ENCODE peak calls at places on chromosomes 12 and 14, in four cellular contexts. Y is GM23248, C is neural progenitor cell, P is H1. Z is an unnamed sample.

GRCh38 chr14:77208266-77208978 is 26.8 kb downstream of the TMEM63C start:
- DNase-seq in C (peak; percentile 92), P (peak; percentile 91), Y (peak; percentile 79), Z (peak; percentile 21)

GRCh38 chr12:33825442-33825841 is 196.9 kb upstream of the ALG10 start:
- DNase-seq in C (no peak), P (no peak), Y (no peak), Z (peak; percentile 52)

GRCh38 chr12:49882248-49882850 is 21.4 kb downstream of the FAIM2 start:
- DNase-seq in C (peak; percentile 87), Y (no peak), P (no peak), Z (no peak)

GRCh38 chr14:37587881-37588666 is 7.0 kb downstream of the FOXA1 start:
- DNase-seq in C (peak; percentile 87), P (peak; percentile 82), Y (peak; percentile 26), Z (no peak)

GRCh38 chr12:102965281-102966155 is 8.0 kb downstream of the ASCL1 start:
- DNase-seq in Y (no peak), C (peak; percentile 48), P (peak; percentile 55), Z (no peak)

GRCh38 chr12:102528111-102528510 is 47.7 kb upstream of the IGF1 start:
- DNase-seq in P (no peak), Y (peak; percentile 77), C (no peak), Z (no peak)

GRCh38 chr12:41188841-41189394 is 798 bp downstream of the PDZRN4 start:
- DNase-seq in P (peak; percentile 57), Y (no peak), C (no peak), Z (no peak)

GRCh38 chr12:92827836-92828431 is 101.2 kb downstream of the EEA1 start:
- DNase-seq in C (peak; percentile 36), P (no peak), Y (peak; percentile 70), Z (peak; percentile 25)

GRCh38 chr14:22547309-22547947 is 41.6 kb downstream of the DAD1 start:
- DNase-seq in P (no peak), Y (peak; percentile 29), C (no peak), Z (peak; percentile 80)

GRCh38 chr14:26218858-26219257 is 379.0 kb downstream of the NOVA1 start:
- DNase-seq in C (no peak), P (no peak), Y (no peak), Z (no peak)

GRCh38 chr14:54784657-54785056 is 118.0 kb downstream of the GCH1 start:
- DNase-seq in C (no peak), Y (no peak), P (no peak), Z (no peak)

GRCh38 chr14:104800600-104801283 is at the start of gene ZBTB42:
- DNase-seq in C (peak; percentile 69), P (peak; percentile 74), Y (peak; percentile 70), Z (no peak)

GRCh38 chr12:115227137-115227615 is 543.2 kb upstream of the TBX3 start:
- DNase-seq in Y (peak; percentile 97), P (no peak), C (no peak), Z (peak; percentile 71)

GRCh38 chr12:2453807-2454177 is 341.0 kb upstream of the FKBP4 start:
- DNase-seq in P (no peak), C (no peak), Y (no peak), Z (no peak)

GRCh38 chr12:96060041-96060440 is 24.7 kb upstream of the LTA4H start:
- DNase-seq in C (no peak), P (no peak), Y (no peak), Z (peak; percentile 82)

DNA sequence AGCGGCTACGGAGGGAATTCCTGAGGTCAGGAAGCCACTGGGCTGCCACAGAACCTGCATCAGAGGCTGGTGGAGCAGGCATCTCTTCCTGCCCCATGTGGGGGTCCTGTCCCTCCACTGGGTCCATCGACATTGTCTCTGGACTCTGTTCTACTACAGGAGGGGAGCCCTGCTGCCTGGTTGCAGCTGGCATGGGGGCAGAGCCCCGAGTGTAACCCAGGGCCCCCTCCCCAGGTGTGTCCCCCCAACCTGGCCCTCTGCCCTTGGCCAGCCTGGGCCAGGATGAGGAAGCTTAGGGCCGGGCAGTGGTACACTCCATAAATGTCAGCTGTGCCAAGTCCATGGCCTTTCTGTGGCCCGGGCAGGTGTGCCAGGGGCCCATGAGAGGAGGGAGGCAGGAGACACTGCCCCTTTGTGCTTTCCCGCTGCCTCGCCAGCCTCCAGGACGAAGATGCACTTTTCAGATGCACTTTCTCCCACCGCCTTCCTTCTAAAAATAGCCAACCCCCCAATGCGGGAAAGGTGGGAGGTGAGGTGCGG is 4.0 kb upstream of the EXOC3L4 start:
- DNase-seq in Y (no peak), C (no peak), P (no peak), Z (no peak)
- H3K27ac ChIP-seq in Y (no peak overlapping the region), C (no peak overlapping the region), P (no peak overlapping the region), Z (no peak overlapping the region)

DNA sequence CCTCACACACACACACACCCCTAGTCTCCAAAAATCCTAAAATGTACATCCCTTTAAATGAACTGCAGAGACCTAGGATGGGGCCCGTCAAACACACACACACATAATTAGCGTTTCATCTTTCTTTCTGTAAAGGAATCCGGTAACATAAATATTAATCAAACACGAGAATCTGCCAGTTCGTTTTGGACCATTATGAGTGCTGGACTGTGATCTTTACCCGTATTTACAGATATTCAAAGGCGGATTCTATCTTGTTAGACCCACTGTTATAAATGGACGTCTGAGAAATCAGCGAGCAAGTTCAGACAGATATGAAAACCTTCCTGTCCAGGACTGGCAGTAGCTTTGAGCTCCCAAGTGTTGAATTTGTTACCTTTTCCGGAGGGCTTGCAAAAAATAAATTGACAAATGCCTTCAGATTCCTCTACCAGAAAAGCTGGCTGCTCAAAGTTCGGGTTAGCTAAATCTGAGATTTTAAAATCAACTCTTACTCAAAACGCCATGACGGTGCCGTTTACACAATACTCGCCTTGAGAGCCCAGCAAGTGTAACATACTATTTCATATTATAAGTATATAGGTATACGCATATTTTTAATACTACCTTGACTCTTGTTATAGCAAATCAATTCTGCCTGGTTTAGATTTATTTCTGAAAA is 27.6 kb downstream of the BCL11B start:
- DNase-seq in C (no peak), Y (no peak), P (no peak), Z (no peak)
- H3K36me3 ChIP-seq in C (no peaks in the 10 kb centered on the region), Y (no peaks in the 10 kb centered on the region), P (no peaks in the 10 kb centered on the region), Z (no peaks in the 10 kb centered on the region)

GRCh38 chr14:96739511-96739910 is 57.7 kb upstream of the VRK1 start:
- DNase-seq in P (no peak), C (peak; percentile 35), Y (no peak), Z (no peak)
- H3K27me3 ChIP-seq in P (no peaks in the 10 kb centered on the region), C (peaks cover 12% of the 10 kb centered on the region), Y (peaks cover 69% of the 10 kb centered on the region), Z (peaks cover 58% of the 10 kb centered on the region)

GRCh38 chr12:56081393-56082347 is 1.7 kb downstream of the ERBB3 start:
- DNase-seq in C (peak; percentile 18), Y (no peak), P (no peak), Z (no peak)
- H3K27ac ChIP-seq in C (no peak overlapping the region), Y (no peak overlapping the region), P (peak overlapping the region; percentile 13), Z (no peak overlapping the region)

GRCh38 chr12:120225852-120226640 is 25.1 kb upstream of the RPLP0 start:
- DNase-seq in C (no peak), Y (no peak), P (no peak), Z (no peak)

GRCh38 chr12:120228041-120228290 is 27.1 kb upstream of the RPLP0 start:
- DNase-seq in C (no peak), Y (no peak), P (no peak), Z (no peak)

GRCh38 chr12:120228291-120229070 is 27.6 kb upstream of the RPLP0 start:
- DNase-seq in P (peak; percentile 93), Y (peak; percentile 86), C (peak; percentile 91), Z (peak; percentile 87)

GRCh38 chr12:120229071-120229582 is 28.2 kb upstream of the RPLP0 start:
- DNase-seq in Y (no peak), P (no peak), C (no peak), Z (no peak)

DNA sequence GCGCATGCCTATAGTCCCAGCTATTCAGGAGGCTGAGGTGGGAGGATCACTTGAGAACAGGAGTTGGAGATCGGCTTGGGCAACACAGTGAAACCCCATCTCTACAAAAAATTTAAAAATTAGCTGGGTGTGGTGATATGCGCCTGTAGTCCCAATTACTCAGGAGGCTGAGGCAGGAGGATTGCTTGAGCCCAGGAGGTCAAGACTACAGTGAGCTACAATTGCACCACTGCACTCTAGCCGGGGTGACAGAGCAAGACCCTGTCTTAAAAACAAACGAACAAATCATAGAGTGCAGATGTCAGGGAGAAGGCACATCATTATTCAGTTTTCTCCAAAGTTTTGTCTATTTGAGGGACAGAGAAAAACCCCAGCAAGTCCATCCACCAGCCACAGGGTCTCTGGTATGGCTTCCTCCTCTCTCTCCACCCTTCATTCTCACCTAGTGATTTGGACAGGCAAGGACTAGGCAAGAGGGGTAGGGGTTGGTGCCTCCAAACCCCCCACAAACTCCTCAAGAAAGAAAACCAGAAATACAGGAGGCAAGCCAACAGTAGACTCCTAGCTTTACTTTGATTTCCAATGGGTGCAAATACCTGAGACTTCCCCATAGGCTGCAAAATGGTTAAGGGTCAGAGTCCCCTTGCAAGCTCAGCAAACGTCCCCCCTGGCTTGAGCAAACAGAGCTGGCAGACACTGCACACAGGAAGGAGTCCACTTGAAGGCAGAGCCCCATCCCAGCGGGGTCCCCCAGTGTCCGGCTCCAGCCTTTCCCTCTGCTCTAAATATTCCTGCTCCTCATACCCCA is 26.5 kb upstream of the RPLP0 start:
- DNase-seq in C (no peak), Y (no peak), P (no peak), Z (no peak)
- H3K36me3 ChIP-seq in C (no peaks in the 10 kb centered on the region), Y (peaks cover 3% of the 10 kb centered on the region), P (peaks cover 12% of the 10 kb centered on the region), Z (peaks cover 70% of the 10 kb centered on the region)

Z was measured in SJSA1.